ENCODE peak calls at places on chromosomes 1 and 21, in four cellular contexts. One of them, this sample, is unnamed.

GRCh38 chr1:158101944-158102343 is 78.8 kb upstream of the CD1D start:
- DNase-seq in WERI-Rb-1: no peak
- DNase-seq in cardiac fibroblast: peak; percentile 54
- DNase-seq in psoas muscle: no peak
- DNase-seq in this sample: no peak

GRCh38 chr1:17287377-17287776 is 20.6 kb upstream of the PADI4 start:
- DNase-seq in WERI-Rb-1: no peak
- DNase-seq in cardiac fibroblast: peak; percentile 84
- DNase-seq in psoas muscle: no peak
- DNase-seq in this sample: no peak

GRCh38 chr1:228911225-228911624 is 175.9 kb downstream of the RHOU start:
- DNase-seq in WERI-Rb-1: peak; percentile 47
- DNase-seq in cardiac fibroblast: no peak
- DNase-seq in psoas muscle: no peak
- DNase-seq in this sample: no peak

GRCh38 chr1:108830119-108831008 is 26.5 kb downstream of the AKNAD1 start:
- DNase-seq in WERI-Rb-1: no peak
- DNase-seq in cardiac fibroblast: peak; percentile 98
- DNase-seq in psoas muscle: peak; percentile 90
- DNase-seq in this sample: no peak

GRCh38 chr1:236523704-236524141 is at the start of gene LGALS8:
- DNase-seq in WERI-Rb-1: peak; percentile 89
- DNase-seq in cardiac fibroblast: peak; percentile 85
- DNase-seq in psoas muscle: peak; percentile 92
- DNase-seq in this sample: no peak

GRCh38 chr1:90717665-90718410 is 736 bp upstream of the BARHL2 start:
- DNase-seq in WERI-Rb-1: peak; percentile 76
- DNase-seq in cardiac fibroblast: no peak
- DNase-seq in psoas muscle: no peak
- DNase-seq in this sample: no peak

GRCh38 chr1:56434659-56435202 is 144.6 kb downstream of the PLPP3 start:
- DNase-seq in WERI-Rb-1: no peak
- DNase-seq in cardiac fibroblast: no peak
- DNase-seq in psoas muscle: no peak
- DNase-seq in this sample: no peak

GRCh38 chr1:154479764-154480421 is 22.1 kb upstream of the TDRD10 start:
- DNase-seq in WERI-Rb-1: peak; percentile 86
- DNase-seq in cardiac fibroblast: peak; percentile 92
- DNase-seq in psoas muscle: no peak
- DNase-seq in this sample: peak; percentile 65

GRCh38 chr1:97159342-97159741 is 437.8 kb downstream of the PTBP2 start:
- DNase-seq in WERI-Rb-1: no peak
- DNase-seq in cardiac fibroblast: no peak
- DNase-seq in psoas muscle: no peak
- DNase-seq in this sample: no peak

GRCh38 chr21:31731802-31732537 is at the start of gene SCAF4:
- DNase-seq in WERI-Rb-1: peak; percentile 96
- DNase-seq in cardiac fibroblast: peak; percentile 88
- DNase-seq in psoas muscle: peak; percentile 92
- DNase-seq in this sample: no peak

GRCh38 chr1:237681210-237681609 is 209.5 kb downstream of the ZP4 start:
- DNase-seq in WERI-Rb-1: no peak
- DNase-seq in cardiac fibroblast: no peak
- DNase-seq in psoas muscle: no peak
- DNase-seq in this sample: no peak

GRCh38 chr1:237679687-237680086 is 211.0 kb downstream of the ZP4 start:
- DNase-seq in WERI-Rb-1: no peak
- DNase-seq in cardiac fibroblast: no peak
- DNase-seq in psoas muscle: no peak
- DNase-seq in this sample: no peak

GRCh38 chr1:237672748-237673147 is 218.0 kb downstream of the ZP4 start:
- DNase-seq in WERI-Rb-1: peak; percentile 45
- DNase-seq in cardiac fibroblast: no peak
- DNase-seq in psoas muscle: no peak
- DNase-seq in this sample: no peak

DNA sequence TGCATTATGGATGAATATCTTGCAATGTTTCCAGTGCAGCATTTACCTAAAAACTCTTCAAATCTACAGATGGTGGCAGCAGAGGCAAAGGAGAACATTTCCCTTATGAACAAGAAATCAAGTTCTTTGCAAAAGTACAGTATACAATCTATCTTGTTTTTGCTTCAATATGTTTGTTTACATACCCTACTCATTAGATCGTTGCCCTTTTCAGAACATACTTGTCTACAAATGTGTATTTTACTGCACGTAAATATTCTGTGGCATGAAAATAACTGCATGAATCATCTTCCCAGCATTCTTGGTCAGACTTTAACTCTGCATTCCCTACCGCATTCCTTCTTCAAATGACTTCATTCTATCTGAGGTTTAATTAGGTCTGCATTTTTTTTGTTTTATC is 212.7 kb downstream of the ZP4 start:
- DNase-seq in WERI-Rb-1: no peak
- DNase-seq in cardiac fibroblast: peak; percentile 27
- DNase-seq in psoas muscle: no peak
- DNase-seq in this sample: no peak
- TF ChIP-seq CTCF in WERI-Rb-1: peak; percentile 37
- TF ChIP-seq CTCF in cardiac fibroblast: no peak
- TF ChIP-seq CTCF in psoas muscle: no peak
- TF ChIP-seq CTCF in this sample: peak; percentile 64

DNA sequence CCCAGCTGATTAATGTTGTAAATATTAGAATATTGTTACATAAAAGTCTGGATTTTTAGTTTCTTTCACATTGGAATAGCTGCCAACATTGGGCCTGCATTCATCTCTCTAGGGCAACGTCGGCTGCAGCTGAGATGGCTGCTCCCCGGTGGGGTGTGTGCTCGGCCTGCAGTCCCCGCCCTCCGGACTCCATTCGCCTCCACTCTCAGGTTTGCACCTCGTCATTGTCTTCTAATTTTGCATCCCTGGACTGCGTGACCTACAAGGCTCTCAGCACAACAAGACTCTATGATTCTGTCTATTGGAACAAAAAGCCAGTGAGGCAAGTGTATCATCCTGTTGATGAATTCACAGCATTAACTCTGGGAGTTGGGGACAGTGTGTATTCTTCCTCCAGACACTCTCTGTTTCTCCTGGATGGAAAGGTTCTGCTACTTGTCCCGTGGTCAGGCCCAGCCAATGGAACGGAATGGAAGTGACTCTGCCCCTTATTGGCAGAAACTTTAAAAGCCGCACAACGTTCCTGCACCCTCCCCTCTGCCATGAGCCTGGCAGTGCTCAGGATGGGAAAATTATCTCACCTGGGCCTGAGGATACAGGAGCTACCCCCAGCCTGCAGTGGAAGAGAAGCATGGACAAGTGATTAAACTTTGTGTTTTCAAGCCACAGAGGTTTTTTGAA is 105.0 kb upstream of the SAMD11 start:
- DNase-seq in WERI-Rb-1: no peak
- DNase-seq in cardiac fibroblast: peak; percentile 9
- DNase-seq in psoas muscle: no peak
- DNase-seq in this sample: peak; percentile 48
- H3K4me3 ChIP-seq in WERI-Rb-1: no peak overlapping the region
- H3K4me3 ChIP-seq in cardiac fibroblast: no peak overlapping the region
- H3K4me3 ChIP-seq in psoas muscle: no peak overlapping the region
- H3K4me3 ChIP-seq in this sample: no peak overlapping the region

GRCh38 chr21:44012474-44013379 is 618 bp downstream of the TRAPPC10 start:
- DNase-seq in WERI-Rb-1: peak; percentile 82
- DNase-seq in cardiac fibroblast: no peak
- DNase-seq in psoas muscle: peak; percentile 72
- DNase-seq in this sample: no peak
- TF ChIP-seq CTCF in WERI-Rb-1: peak; percentile 63
- TF ChIP-seq CTCF in cardiac fibroblast: no peak
- TF ChIP-seq CTCF in psoas muscle: no peak
- TF ChIP-seq CTCF in this sample: peak; percentile 34

DNA sequence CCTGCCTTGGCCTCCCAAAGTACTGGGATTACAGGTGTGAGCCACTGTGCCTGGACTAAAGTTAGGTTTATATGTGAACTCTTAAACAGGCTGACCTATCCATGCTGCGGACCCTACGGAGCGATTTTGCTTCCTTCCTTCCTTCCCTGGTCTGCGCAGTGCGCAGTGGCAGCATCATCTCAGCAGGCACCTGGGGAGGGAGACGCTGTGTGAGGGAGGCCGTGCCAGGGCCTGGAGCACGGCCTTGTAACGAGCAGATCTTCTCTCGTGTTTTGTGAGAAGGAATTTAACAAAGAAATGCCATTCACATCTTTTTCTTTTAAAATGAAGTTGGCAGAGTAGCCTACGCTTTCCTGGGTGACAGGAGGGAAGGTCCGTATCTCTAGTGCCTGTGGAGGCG is 45.8 kb downstream of the PKNOX1 start:
- DNase-seq in WERI-Rb-1: no peak
- DNase-seq in cardiac fibroblast: no peak
- DNase-seq in psoas muscle: no peak
- DNase-seq in this sample: no peak
- H3K4me3 ChIP-seq in WERI-Rb-1: no peak overlapping the region
- H3K4me3 ChIP-seq in cardiac fibroblast: no peak overlapping the region
- H3K4me3 ChIP-seq in psoas muscle: no peak overlapping the region
- H3K4me3 ChIP-seq in this sample: no peak overlapping the region

DNA sequence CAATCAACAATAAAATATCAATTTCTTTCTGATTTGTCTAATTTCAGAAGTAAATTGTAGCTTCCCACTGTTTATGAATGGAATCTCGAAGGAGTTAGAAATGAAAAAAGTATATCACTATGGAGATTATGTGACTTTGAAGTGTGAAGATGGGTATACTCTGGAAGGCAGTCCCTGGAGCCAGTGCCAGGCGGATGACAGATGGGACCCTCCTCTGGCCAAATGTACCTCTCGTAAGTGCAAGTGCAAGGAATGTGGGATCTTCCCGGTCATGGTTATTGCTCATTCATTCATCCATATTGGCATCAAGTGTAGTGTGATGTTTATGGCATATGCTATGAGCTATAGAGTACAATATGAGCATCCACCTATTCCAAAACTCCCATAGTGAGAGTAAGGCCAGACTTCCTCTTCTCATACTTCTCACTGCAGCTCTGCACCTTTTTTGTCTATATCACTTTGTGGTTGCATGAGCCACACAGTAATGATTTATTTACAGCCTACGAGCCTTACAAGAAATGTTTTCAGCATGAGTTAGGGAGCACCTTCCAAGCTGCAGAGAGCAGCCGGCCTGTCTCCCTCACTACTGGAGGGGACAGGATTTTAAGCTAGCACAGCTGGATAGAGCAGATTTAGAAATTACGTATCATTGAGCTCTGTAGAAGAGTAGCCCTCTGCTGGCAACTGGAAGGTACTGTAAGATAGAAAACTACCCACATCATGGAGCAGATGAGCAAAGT is 24.9 kb upstream of the CR1L start:
- DNase-seq in WERI-Rb-1: no peak
- DNase-seq in cardiac fibroblast: peak; percentile 61
- DNase-seq in psoas muscle: no peak
- DNase-seq in this sample: peak; percentile 7
- TF ChIP-seq CTCF in WERI-Rb-1: peak; percentile 94
- TF ChIP-seq CTCF in cardiac fibroblast: peak; percentile 74
- TF ChIP-seq CTCF in psoas muscle: peak; percentile 72
- TF ChIP-seq CTCF in this sample: peak; percentile 61

GRCh38 chr21:33444499-33444898 is 35.3 kb downstream of the TMEM50B start:
- DNase-seq in WERI-Rb-1: no peak
- DNase-seq in cardiac fibroblast: no peak
- DNase-seq in psoas muscle: no peak
- DNase-seq in this sample: no peak
- H3K4me3 ChIP-seq in WERI-Rb-1: no peak overlapping the region
- H3K4me3 ChIP-seq in cardiac fibroblast: no peak overlapping the region
- H3K4me3 ChIP-seq in psoas muscle: no peak overlapping the region
- H3K4me3 ChIP-seq in this sample: no peak overlapping the region

GRCh38 chr1:29960906-29961675 is 724.8 kb downstream of the PTPRU start:
- DNase-seq in WERI-Rb-1: no peak
- DNase-seq in cardiac fibroblast: no peak
- DNase-seq in psoas muscle: no peak
- DNase-seq in this sample: no peak

GRCh38 chr1:29961676-29962059 is 725.3 kb downstream of the PTPRU start:
- DNase-seq in WERI-Rb-1: no peak
- DNase-seq in cardiac fibroblast: no peak
- DNase-seq in psoas muscle: no peak
- DNase-seq in this sample: no peak

GRCh38 chr1:29962356-29962755 is 726.0 kb downstream of the PTPRU start:
- DNase-seq in WERI-Rb-1: no peak
- DNase-seq in cardiac fibroblast: no peak
- DNase-seq in psoas muscle: no peak
- DNase-seq in this sample: no peak

GRCh38 chr1:29963946-29964345 is 727.6 kb downstream of the PTPRU start:
- DNase-seq in WERI-Rb-1: no peak
- DNase-seq in cardiac fibroblast: no peak
- DNase-seq in psoas muscle: no peak
- DNase-seq in this sample: no peak

DNA sequence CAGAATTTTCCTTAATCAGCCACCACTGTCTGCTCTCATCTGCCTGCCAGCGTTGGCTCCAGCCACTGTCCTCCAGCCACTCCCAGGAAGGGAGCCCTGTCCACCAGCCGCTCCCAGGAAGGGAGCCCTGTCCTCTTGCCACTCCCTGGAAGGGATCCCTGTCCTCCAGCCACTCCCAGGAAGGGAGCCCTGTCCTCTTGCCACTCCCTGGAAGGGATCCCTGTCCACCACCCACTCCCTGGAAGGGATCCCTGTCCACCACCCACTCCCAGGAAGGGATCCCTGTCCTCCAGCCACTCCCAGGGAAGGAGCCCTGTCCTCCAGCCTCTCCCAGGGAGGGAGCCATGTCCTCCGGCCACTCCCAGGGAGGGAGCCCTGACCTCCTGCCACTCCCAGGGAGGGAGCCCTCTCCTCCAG is 726.5 kb downstream of the PTPRU start:
- DNase-seq in WERI-Rb-1: peak; percentile 21
- DNase-seq in cardiac fibroblast: no peak
- DNase-seq in psoas muscle: no peak
- DNase-seq in this sample: no peak
- TF ChIP-seq CTCF in WERI-Rb-1: no peak
- TF ChIP-seq CTCF in cardiac fibroblast: no peak
- TF ChIP-seq CTCF in psoas muscle: no peak
- TF ChIP-seq CTCF in this sample: no peak

DNA sequence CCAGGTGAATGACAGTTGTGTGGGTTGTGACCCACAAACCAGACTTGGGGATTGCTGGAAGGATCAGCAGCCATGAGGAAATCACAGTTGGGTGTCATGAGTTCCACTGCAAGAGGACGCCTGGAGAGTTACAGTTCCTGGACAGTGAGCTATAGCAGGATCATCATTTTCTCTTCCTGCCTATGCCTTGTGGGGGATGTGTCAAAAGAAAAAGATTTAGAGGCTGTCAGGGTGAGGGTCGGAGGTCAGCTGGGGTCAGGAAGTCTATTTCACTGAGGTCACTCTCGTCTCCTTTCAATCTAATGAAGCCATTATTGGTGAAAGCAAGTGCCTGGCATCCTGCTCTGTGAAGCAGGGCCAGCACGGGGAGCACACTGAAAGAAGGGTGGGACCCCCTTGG is 7.0 kb upstream of the LIN28A start:
- DNase-seq in WERI-Rb-1: no peak
- DNase-seq in cardiac fibroblast: no peak
- DNase-seq in psoas muscle: no peak
- DNase-seq in this sample: no peak
- H3K4me3 ChIP-seq in WERI-Rb-1: no peak overlapping the region
- H3K4me3 ChIP-seq in cardiac fibroblast: no peak overlapping the region
- H3K4me3 ChIP-seq in psoas muscle: no peak overlapping the region
- H3K4me3 ChIP-seq in this sample: no peak overlapping the region

GRCh38 chr1:38071530-38072266 is 25.1 kb upstream of the POU3F1 start:
- DNase-seq in WERI-Rb-1: peak; percentile 36
- DNase-seq in cardiac fibroblast: peak; percentile 61
- DNase-seq in psoas muscle: no peak
- DNase-seq in this sample: no peak
- TF ChIP-seq CTCF in WERI-Rb-1: peak; percentile 76
- TF ChIP-seq CTCF in cardiac fibroblast: peak; percentile 50
- TF ChIP-seq CTCF in psoas muscle: peak; percentile 14
- TF ChIP-seq CTCF in this sample: peak; percentile 35

This sample was measured in LNCaP clone FGC.